ENCODE peak calls at places on chromosomes 4 and X, in eight cellular contexts. B, C, U, P, F, Y, G and A are unnamed samples.
A peak's percentile ranks its signal among the peaks of the same experiment; 100 is the strongest.

GRCh38 chr4:150237110-150237852 is 159.0 kb downstream of the DCLK2 start:
- DNase-seq in B (no peak), C (no peak), U (peak; percentile 62), P (peak; percentile 84), F (peak; percentile 94), Y (no peak), G (peak; percentile 99), A (peak; percentile 87)

GRCh38 chr4:102345795-102346100 is 466 bp upstream of the SLC39A8 start:
- DNase-seq in B (no peak), C (no peak), U (no peak), P (no peak), F (no peak), Y (no peak), G (no peak), A (no peak)

GRCh38 chr4:99504804-99505502 is 5.9 kb upstream of the C4orf17 start:
- DNase-seq in B (no peak), C (no peak), U (no peak), P (no peak), F (no peak), Y (no peak), G (no peak), A (peak; percentile 29)

GRCh38 chr4:152408514-152409327 is 127.2 kb downstream of the FBXW7 start:
- DNase-seq in B (peak; percentile 22), C (no peak), U (peak; percentile 62), P (peak; percentile 55), F (peak; percentile 27), Y (no peak), G (no peak), A (peak; percentile 42)

GRCh38 chr4:73451978-73452747 is 16.1 kb downstream of the AFP start:
- DNase-seq in B (no peak), C (no peak), U (no peak), P (no peak), F (no peak), Y (no peak), G (no peak), A (no peak)

GRCh38 chr4:107258359-107258758 is 222.2 kb upstream of the DKK2 start:
- DNase-seq in B (no peak), C (no peak), U (no peak), P (peak; percentile 4), F (peak; percentile 75), Y (no peak), G (no peak), A (peak; percentile 92)

GRCh38 chrX:63764946-63765345 is 20.1 kb downstream of the ARHGEF9 start:
- DNase-seq in B (no peak), C (no peak), U (no peak), P (peak; percentile 69), F (peak; percentile 83), Y (no peak), G (no peak), A (peak; percentile 55)

GRCh38 chr4:91904556-91904955 is 399.2 kb upstream of the GRID2 start:
- DNase-seq in B (no peak), C (no peak), U (no peak), P (no peak), F (no peak), Y (no peak), G (no peak), A (no peak)

GRCh38 chr4:76550966-76551780 is 116.1 kb downstream of the SHROOM3 start:
- DNase-seq in B (no peak), C (no peak), U (peak; percentile 79), P (peak; percentile 70), F (peak; percentile 79), Y (no peak), G (no peak), A (no peak)

GRCh38 chrX:17040711-17041110 is 94.3 kb downstream of the REPS2 start:
- DNase-seq in B (no peak), C (no peak), U (no peak), P (peak; percentile 60), F (no peak), Y (no peak), G (no peak), A (peak; percentile 36)

GRCh38 chrX:30530591-30530990 is 47.0 kb downstream of the TASL start:
- DNase-seq in B (no peak), C (no peak), U (no peak), P (peak; percentile 29), F (peak; percentile 54), Y (no peak), G (no peak), A (peak; percentile 50)

GRCh38 chr4:144579411-144580020 is 66.4 kb upstream of the HHIP start:
- DNase-seq in B (no peak), C (no peak), U (no peak), P (peak; percentile 75), F (peak; percentile 22), Y (no peak), G (no peak), A (peak; percentile 65)

GRCh38 chrX:102768984-102769761 is 48.6 kb downstream of the GPRASP3 start:
- DNase-seq in B (peak; percentile 69), C (peak; percentile 65), U (peak; percentile 78), P (peak; percentile 96), F (peak; percentile 91), Y (peak; percentile 72), G (peak; percentile 49), A (peak; percentile 86)

GRCh38 chr4:188328966-188329365 is 189.7 kb downstream of the TRIML1 start:
- DNase-seq in B (no peak), C (no peak), U (no peak), P (no peak), F (peak; percentile 31), Y (no peak), G (no peak), A (no peak)

GRCh38 chr4:139607302-139608060 is 51.5 kb upstream of the SETD7 start:
- DNase-seq in B (no peak), C (no peak), U (peak; percentile 60), P (no peak), F (no peak), Y (no peak), G (no peak), A (no peak)

GRCh38 chr4:113292371-113293042 is 243.1 kb downstream of the ANK2 start:
- DNase-seq in B (peak; percentile 3), C (no peak), U (no peak), P (no peak), F (no peak), Y (no peak), G (no peak), A (no peak)

GRCh38 chrX:68991691-68992345 is 163.0 kb downstream of the EFNB1 start:
- DNase-seq in B (no peak), C (no peak), U (no peak), P (no peak), F (no peak), Y (no peak), G (no peak), A (no peak)

GRCh38 chr4:27407616-27408015 is 547.0 kb downstream of the STIM2 start:
- DNase-seq in B (no peak), C (no peak), U (no peak), P (no peak), F (no peak), Y (no peak), G (no peak), A (peak; percentile 1)

GRCh38 chr4:119735136-119735770 is 106.6 kb upstream of the PDE5A start:
- DNase-seq in B (no peak), C (no peak), U (no peak), P (peak; percentile 89), F (peak; percentile 94), Y (no peak), G (peak; percentile 95), A (peak; percentile 95)

GRCh38 chr4:188221090-188221489 is 81.8 kb downstream of the TRIML1 start:
- DNase-seq in B (no peak), C (no peak), U (no peak), P (peak; percentile 21), F (no peak), Y (no peak), G (no peak), A (no peak)

GRCh38 chr4:16259531-16260246 is 33.4 kb upstream of the TAPT1 start:
- DNase-seq in B (no peak), C (no peak), U (no peak), P (no peak), F (no peak), Y (no peak), G (no peak), A (no peak)

GRCh38 chr4:105541420-105541819 is 11.0 kb upstream of the ARHGEF38 start:
- DNase-seq in B (no peak), C (no peak), U (no peak), P (no peak), F (no peak), Y (no peak), G (no peak), A (no peak)

GRCh38 chrX:67692246-67692645 is 148.4 kb downstream of the AR start:
- DNase-seq in B (no peak), C (no peak), U (no peak), P (no peak), F (peak; percentile 63), Y (no peak), G (peak; percentile 31), A (peak; percentile 63)

GRCh38 chr4:86855572-86855971 is 6.4 kb upstream of the SLC10A6 start:
- DNase-seq in B (peak; percentile 62), C (no peak), U (peak; percentile 48), P (peak; percentile 74), F (peak; percentile 84), Y (no peak), G (peak; percentile 84), A (no peak)

GRCh38 chr4:56764775-56765174 is 56.7 kb downstream of the SPINK2 start:
- DNase-seq in B (no peak), C (no peak), U (no peak), P (peak; percentile 27), F (peak; percentile 70), Y (no peak), G (no peak), A (peak; percentile 79)

GRCh38 chr4:55475394-55476243 is 71.1 kb downstream of the CLOCK start:
- DNase-seq in B (no peak), C (no peak), U (no peak), P (peak; percentile 73), F (peak; percentile 73), Y (no peak), G (no peak), A (peak; percentile 70)

GRCh38 chr4:134202557-134202956 is 968 bp upstream of the PABPC4L start:
- DNase-seq in B (no peak), C (no peak), U (no peak), P (peak; percentile 62), F (peak; percentile 79), Y (no peak), G (no peak), A (peak; percentile 12)